ENCODE peak calls at places on chromosomes 11 and 22, in nine cellular contexts. R, T, B, M, H, N, K, U and E are unnamed samples.

GRCh38 chr22:48146426-48146825 is 1384.0 kb downstream of the TBC1D22A start:
- DNase-seq in M (no peak), R (no peak), T (no peak), U (peak; percentile 36), N (no peak), B (no peak), K (no peak), H (no peak), E (no peak)

GRCh38 chr11:26985941-26986340 is 8.0 kb upstream of the FIBIN start:
- DNase-seq in R (no peak), B (no peak), K (peak; percentile 50), U (no peak), H (no peak), N (peak; percentile 45), T (peak; percentile 87), M (no peak), E (no peak)

GRCh38 chr11:125397421-125397820 is 98.6 kb downstream of the FEZ1 start:
- DNase-seq in K (no peak), N (no peak), H (no peak), B (no peak), T (no peak), U (no peak), R (no peak), M (no peak), E (no peak)

GRCh38 chr11:92245700-92246270 is 21.2 kb downstream of the FAT3 start:
- DNase-seq in H (no peak), U (no peak), N (no peak), B (no peak), M (no peak), T (no peak), R (no peak), K (no peak), E (no peak)

GRCh38 chr22:23835773-23836144 is 3.0 kb downstream of the DERL3 start:
- DNase-seq in U (no peak), B (peak; percentile 39), R (no peak), T (no peak), H (no peak), K (no peak), N (no peak), M (no peak), E (no peak)

GRCh38 chr11:63019506-63019905 is 3.9 kb upstream of the SLC22A8 start:
- DNase-seq in H (no peak), U (no peak), N (no peak), B (no peak), K (no peak), T (no peak), R (no peak), M (no peak), E (no peak)

GRCh38 chr22:36510966-36511881 is 4.4 kb upstream of the FOXRED2 start:
- DNase-seq in N (peak; percentile 65), K (peak; percentile 23), T (peak; percentile 63), M (no peak), R (peak; percentile 24), B (no peak), H (peak; percentile 34), U (no peak), E (no peak)

GRCh38 chr11:89235976-89236375 is 58.3 kb downstream of the TYR start:
- DNase-seq in T (no peak), B (no peak), U (no peak), N (no peak), M (no peak), R (no peak), H (no peak), K (no peak), E (no peak)

GRCh38 chr11:723120-723883 is 17.3 kb downstream of the EPS8L2 start:
- DNase-seq in T (peak; percentile 67), B (peak; percentile 52), N (peak; percentile 73), U (no peak), M (no peak), R (no peak), H (no peak), K (peak; percentile 52), E (peak; percentile 85)

GRCh38 chr11:12397953-12398352 is 20.6 kb downstream of the PARVA start:
- DNase-seq in K (peak; percentile 88), U (no peak), N (peak; percentile 98), H (no peak), B (no peak), R (peak; percentile 98), M (no peak), T (peak; percentile 95), E (no peak)

GRCh38 chr22:19810381-19811141 is 44.1 kb downstream of the GNB1L start:
- DNase-seq in H (peak; percentile 6), U (peak; percentile 87), N (peak; percentile 53), M (no peak), T (peak; percentile 80), R (peak; percentile 33), B (peak; percentile 36), K (no peak), E (no peak)

GRCh38 chr11:61052182-61052972 is 49.9 kb upstream of the CD5 start:
- DNase-seq in N (no peak), U (peak; percentile 56), B (no peak), K (no peak), H (no peak), R (no peak), T (no peak), M (no peak), E (no peak)

GRCh38 chr11:118530180-118530682 is 761 bp upstream of the TMEM25 start:
- DNase-seq in U (no peak), K (no peak), N (peak; percentile 6), B (no peak), R (no peak), T (peak; percentile 19), M (peak; percentile 37), H (peak; percentile 40), E (no peak)

DNA sequence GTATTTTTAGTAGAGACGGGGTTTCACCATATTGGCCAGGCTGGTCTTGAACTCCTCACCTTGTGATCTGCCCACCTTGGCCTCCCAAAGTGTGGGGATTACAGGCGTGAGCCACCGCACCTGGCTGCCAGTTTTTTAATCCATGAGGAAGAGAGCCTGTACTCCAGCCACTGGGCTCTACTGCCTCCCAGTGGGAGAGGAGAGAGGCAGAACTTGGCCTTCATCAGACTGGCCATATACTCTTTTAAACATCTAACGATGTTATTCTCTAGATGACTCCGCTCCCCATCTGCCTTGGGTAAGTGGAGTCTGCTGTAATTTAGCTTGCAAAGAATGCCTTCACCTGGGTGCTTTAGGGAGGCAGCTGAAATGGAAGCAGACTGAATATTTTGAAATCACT is 34.6 kb downstream of the SLC6A5 start:
- DNase-seq in N (peak; percentile 17), K (no peak), M (no peak), B (no peak), U (peak; percentile 37), R (no peak), H (no peak), T (no peak), E (no peak)
- TF ChIP-seq CTCF in N (peak; percentile 44), K (no peak), M (no peak), B (no peak), U (no peak), R (no peak), H (no peak), T (no peak), E (no peak)

DNA sequence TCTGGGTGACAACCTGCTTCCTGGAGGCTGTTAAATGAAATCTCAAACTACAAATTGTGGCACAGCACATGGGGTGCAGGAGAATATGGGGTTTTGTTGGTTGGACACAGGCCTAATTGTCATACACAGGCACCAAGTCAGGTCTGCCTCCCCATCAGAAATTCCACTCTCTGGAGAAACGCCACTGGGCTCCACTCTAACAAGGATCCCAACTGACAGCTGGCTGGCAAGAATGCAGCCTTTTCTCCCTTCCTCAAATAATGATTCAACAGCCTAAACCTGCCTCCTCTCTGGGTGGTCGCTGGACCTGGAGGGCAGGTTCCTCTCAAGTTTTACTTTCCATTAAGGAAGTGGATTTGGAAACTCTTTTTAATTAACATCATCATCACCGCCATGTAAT is 177.9 kb upstream of the NARS2 start:
- DNase-seq in M (no peak), N (no peak), K (no peak), T (no peak), U (no peak), R (no peak), B (no peak), H (no peak), E (no peak)
- TF ChIP-seq CTCF in M (no peak), N (no peak), K (no peak), T (no peak), U (no peak), R (no peak), B (no peak), H (no peak), E (no peak)

GRCh38 chr22:18152519-18152918 is 2.5 kb downstream of the USP18 start:
- DNase-seq in B (no peak), K (no peak), H (no peak), R (no peak), N (no peak), U (peak; percentile 68), M (no peak), T (no peak), E (peak; percentile 92)

GRCh38 chr22:18154821-18155390 is 4.9 kb downstream of the USP18 start:
- DNase-seq in R (no peak), B (no peak), T (no peak), K (no peak), U (no peak), H (no peak), N (no peak), M (no peak), E (peak; percentile 8)

GRCh38 chr22:18157714-18158028 is 7.7 kb downstream of the USP18 start:
- DNase-seq in U (no peak), B (no peak), N (no peak), R (no peak), H (no peak), T (no peak), K (no peak), M (no peak), E (no peak)

GRCh38 chr22:18156878-18157713 is 7.1 kb downstream of the USP18 start:
- DNase-seq in B (no peak), U (no peak), N (peak; percentile 92), K (peak; percentile 97), R (peak; percentile 99), M (peak; percentile 56), H (peak; percentile 38), T (peak; percentile 85), E (peak; percentile 61)
- TF ChIP-seq CTCF in B (peak; percentile 54), U (no peak), N (peak; percentile 90), K (peak; percentile 83), R (peak; percentile 95), M (peak; percentile 15), H (peak; percentile 22), T (peak; percentile 80), E (peak; percentile 58)

GRCh38 chr22:33386270-33386669 is 328.1 kb upstream of the SYN3 start:
- DNase-seq in T (no peak), M (no peak), U (no peak), H (no peak), N (no peak), R (no peak), K (no peak), B (no peak), E (no peak)
- TF ChIP-seq CTCF in T (no peak), M (no peak), U (no peak), H (no peak), N (no peak), R (no peak), K (no peak), B (no peak), E (no peak)

DNA sequence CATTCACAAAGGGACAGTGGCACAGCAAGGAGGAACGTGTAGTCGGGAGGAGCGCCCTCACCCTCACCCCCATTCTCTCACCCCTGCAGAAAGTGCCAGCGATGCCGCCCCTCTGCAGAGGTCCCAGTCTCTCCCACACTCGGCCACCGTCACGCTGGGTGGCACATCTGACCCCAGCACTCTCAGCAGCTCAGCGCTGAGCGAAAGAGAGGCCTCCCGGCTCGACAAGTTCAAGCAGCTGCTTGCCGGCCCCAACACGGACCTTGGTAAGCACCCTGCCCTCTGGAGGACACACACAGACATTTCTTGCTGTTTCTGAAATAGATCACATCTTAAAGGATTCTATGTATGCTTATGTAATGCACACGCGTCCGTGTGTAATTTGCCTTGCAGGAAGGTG is 34.9 kb downstream of the TBC1D22A start:
- DNase-seq in T (peak; percentile 10), H (no peak), U (peak; percentile 86), R (no peak), B (no peak), N (peak; percentile 51), K (peak; percentile 11), M (no peak), E (no peak)
- TF ChIP-seq CTCF in T (peak; percentile 19), H (no peak), U (no peak), R (peak; percentile 44), B (no peak), N (peak; percentile 34), K (peak; percentile 64), M (no peak), E (no peak)